ENCODE peak calls at places on chromosomes 1 and 21, in six cellular contexts. W, O, N, Y, I and S are unnamed samples.

GRCh38 chr1:9128520-9129371 is at the start of gene GPR157:
- DNase-seq in W (peak), O (peak), N (no peak), Y (peak), I (peak), S (peak)

GRCh38 chr21:36699026-36699545 is at the start of gene SIM2:
- DNase-seq in W (no peak), O (no peak), N (no peak), Y (no peak), I (no peak), S (no peak)

GRCh38 chr1:33711511-33711910 is 152.4 kb upstream of the HMGB4 start:
- DNase-seq in W (no peak), O (no peak), N (no peak), Y (no peak), I (no peak), S (no peak)

GRCh38 chr1:164320780-164321683 is 238.0 kb upstream of the PBX1 start:
- DNase-seq in W (peak), O (peak), N (no peak), Y (peak), I (no peak), S (no peak)

GRCh38 chr1:167683641-167684502 is 37.9 kb upstream of the MPZL1 start:
- DNase-seq in W (no peak), O (no peak), N (no peak), Y (peak), I (no peak), S (no peak)

GRCh38 chr1:109498161-109498801 is 4.4 kb downstream of the CYB561D1 start:
- DNase-seq in W (no peak), O (peak), N (no peak), Y (peak), I (no peak), S (no peak)

GRCh38 chr1:81135524-81135923 is 665.2 kb upstream of the ADGRL2 start:
- DNase-seq in W (no peak), O (no peak), N (no peak), Y (no peak), I (no peak), S (no peak)

GRCh38 chr1:64920936-64921589 is 45.3 kb downstream of the JAK1 start:
- DNase-seq in W (no peak), O (no peak), N (no peak), Y (peak), I (no peak), S (no peak)

GRCh38 chr1:69929278-69930057 is 275.9 kb downstream of the LRRC40 start:
- DNase-seq in W (no peak), O (no peak), N (no peak), Y (peak), I (no peak), S (no peak)

GRCh38 chr1:58204284-58204683 is 342.2 kb downstream of the OMA1 start:
- DNase-seq in W (no peak), O (no peak), N (no peak), Y (no peak), I (no peak), S (no peak)

GRCh38 chr1:94926365-94926914 is 470 bp downstream of the CNN3 start:
- DNase-seq in W (peak), O (peak), N (no peak), Y (peak), I (peak), S (no peak)

GRCh38 chr1:111735321-111735720 is 3.9 kb downstream of the INKA2 start:
- DNase-seq in W (no peak), O (no peak), N (no peak), Y (peak), I (no peak), S (no peak)

GRCh38 chr1:101929343-101929742 is 67.4 kb downstream of the OLFM3 start:
- DNase-seq in W (no peak), O (no peak), N (no peak), Y (no peak), I (no peak), S (no peak)

GRCh38 chr1:80143361-80143760 is 1136.8 kb upstream of the ADGRL4 start:
- DNase-seq in W (no peak), O (no peak), N (no peak), Y (no peak), I (no peak), S (no peak)

GRCh38 chr1:224626042-224626441 is 9.9 kb downstream of the CNIH3 start:
- DNase-seq in W (no peak), O (no peak), N (peak), Y (peak), I (no peak), S (no peak)

GRCh38 chr1:58577676-58578073 is 623 bp upstream of the TACSTD2 start:
- DNase-seq in W (no peak), O (no peak), N (no peak), Y (no peak), I (no peak), S (no peak)

GRCh38 chr1:175845371-175845770 is 102.0 kb upstream of the TNR start:
- DNase-seq in W (no peak), O (no peak), N (no peak), Y (no peak), I (no peak), S (no peak)

GRCh38 chr1:220884981-220885918 is 6.0 kb downstream of the HLX start:
- DNase-seq in W (no peak), O (no peak), N (no peak), Y (no peak), I (no peak), S (no peak)

GRCh38 chr1:220881918-220882891 is 3.0 kb downstream of the HLX start:
- DNase-seq in W (no peak), O (no peak), N (no peak), Y (peak), I (no peak), S (no peak)

GRCh38 chr1:220886470-220887201 is 7.4 kb downstream of the HLX start:
- DNase-seq in W (no peak), O (no peak), N (no peak), Y (no peak), I (no peak), S (no peak)

GRCh38 chr1:220885971-220886370 is 6.7 kb downstream of the HLX start:
- DNase-seq in W (no peak), O (no peak), N (no peak), Y (no peak), I (no peak), S (no peak)

GRCh38 chr1:220884109-220884980 is 5.1 kb downstream of the HLX start:
- DNase-seq in W (no peak), O (no peak), N (no peak), Y (no peak), I (no peak), S (no peak)
- TF ChIP-seq CTCF in W (no peak), O (no peak), N (no peak), Y (no peak), I (no peak), S (no peak)

GRCh38 chr1:77143529-77144121 is 75.6 kb downstream of the PIGK start:
- DNase-seq in W (no peak), O (no peak), N (no peak), Y (peak), I (no peak), S (no peak)
- TF ChIP-seq CTCF in W (peak), O (no peak), N (no peak), Y (no peak), I (peak), S (no peak)

GRCh38 chr1:93344886-93345632 is 648 bp upstream of the DR1 start:
- DNase-seq in W (no peak), O (no peak), N (no peak), Y (no peak), I (no peak), S (no peak)
- TF ChIP-seq CTCF in W (no peak), O (no peak), N (no peak), Y (no peak), I (no peak), S (no peak)

GRCh38 chr21:23014021-23014420 is 2015.8 kb downstream of the NCAM2 start:
- DNase-seq in W (no peak), O (no peak), N (no peak), Y (no peak), I (no peak), S (no peak)

GRCh38 chr21:23021481-23021880 is 2023.3 kb downstream of the NCAM2 start:
- DNase-seq in W (no peak), O (no peak), N (no peak), Y (no peak), I (no peak), S (no peak)

GRCh38 chr21:23017989-23018388 is 2019.8 kb downstream of the NCAM2 start:
- DNase-seq in W (no peak), O (no peak), N (no peak), Y (no peak), I (no peak), S (no peak)

GRCh38 chr21:23020969-23021368 is 2022.8 kb downstream of the NCAM2 start:
- DNase-seq in W (no peak), O (no peak), N (no peak), Y (no peak), I (no peak), S (no peak)

GRCh38 chr21:23016617-23017016 is 2018.4 kb downstream of the NCAM2 start:
- DNase-seq in W (no peak), O (no peak), N (no peak), Y (no peak), I (no peak), S (no peak)
- TF ChIP-seq CTCF in W (no peak), O (no peak), N (no peak), Y (no peak), I (no peak), S (no peak)

GRCh38 chr21:33686386-33686785 is 44.1 kb downstream of the ITSN1 start:
- DNase-seq in W (no peak), O (no peak), N (no peak), Y (no peak), I (no peak), S (no peak)

GRCh38 chr21:33687634-33688033 is 45.3 kb downstream of the ITSN1 start:
- DNase-seq in W (no peak), O (no peak), N (no peak), Y (no peak), I (no peak), S (no peak)

GRCh38 chr21:33691945-33692594 is 49.8 kb downstream of the ITSN1 start:
- DNase-seq in W (no peak), O (no peak), N (no peak), Y (no peak), I (no peak), S (no peak)

GRCh38 chr21:33688343-33688742 is 46.0 kb downstream of the ITSN1 start:
- DNase-seq in W (no peak), O (no peak), N (no peak), Y (peak), I (no peak), S (no peak)

GRCh38 chr21:33690874-33691273 is 48.6 kb downstream of the ITSN1 start:
- DNase-seq in W (no peak), O (no peak), N (no peak), Y (no peak), I (no peak), S (no peak)
- TF ChIP-seq CTCF in W (no peak), O (no peak), N (no peak), Y (no peak), I (no peak), S (no peak)

GRCh38 chr1:155967410-155968400 is 10.6 kb downstream of the ARHGEF2 start:
- DNase-seq in W (no peak), O (no peak), N (no peak), Y (no peak), I (no peak), S (no peak)

GRCh38 chr1:155964193-155964592 is 14.2 kb downstream of the ARHGEF2 start:
- DNase-seq in W (no peak), O (no peak), N (no peak), Y (no peak), I (no peak), S (no peak)

GRCh38 chr1:155968670-155969069 is 9.7 kb downstream of the ARHGEF2 start:
- DNase-seq in W (no peak), O (peak), N (no peak), Y (peak), I (no peak), S (no peak)

GRCh38 chr1:155966750-155967149 is 11.6 kb downstream of the ARHGEF2 start:
- DNase-seq in W (no peak), O (no peak), N (no peak), Y (no peak), I (no peak), S (no peak)

GRCh38 chr1:155966135-155966534 is 12.2 kb downstream of the ARHGEF2 start:
- DNase-seq in W (no peak), O (no peak), N (no peak), Y (no peak), I (no peak), S (no peak)
- TF ChIP-seq CTCF in W (no peak), O (no peak), N (no peak), Y (no peak), I (no peak), S (no peak)

DNA sequence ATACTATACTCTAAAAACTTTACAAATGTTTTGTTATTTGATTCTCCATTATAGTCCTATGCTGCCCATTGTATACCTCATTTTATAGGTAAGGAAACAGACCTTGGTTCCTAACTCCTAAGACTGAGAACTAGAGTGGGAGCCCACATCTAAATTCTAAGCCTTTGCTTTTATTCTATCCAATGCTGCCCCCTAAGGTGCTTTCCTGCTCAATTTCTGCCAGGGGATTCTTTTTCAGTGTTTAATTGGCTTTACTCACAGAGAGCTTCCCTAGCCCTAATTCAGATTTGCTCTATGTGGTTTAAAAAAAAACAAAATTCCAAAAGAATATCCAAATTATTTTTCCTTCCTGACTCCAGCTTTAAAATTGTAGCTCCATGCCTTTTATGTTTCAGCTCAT is 64.5 kb downstream of the KIF14 start:
- DNase-seq in W (no peak), O (no peak), N (no peak), Y (no peak), I (no peak), S (no peak)
- TF ChIP-seq CTCF in W (no peak), O (no peak), N (no peak), Y (no peak), I (no peak), S (no peak)

GRCh38 chr1:1255627-1256026 is 9.1 kb upstream of the C1QTNF12 start:
- DNase-seq in W (no peak), O (no peak), N (no peak), Y (no peak), I (no peak), S (no peak)
- TF ChIP-seq CTCF in W (no peak), O (no peak), N (no peak), Y (no peak), I (no peak), S (no peak)

GRCh38 chr1:217048104-217048707 is 325.0 kb upstream of the ESRRG start:
- DNase-seq in W (no peak), O (no peak), N (no peak), Y (no peak), I (no peak), S (no peak)
- TF ChIP-seq CTCF in W (no peak), O (no peak), N (no peak), Y (no peak), I (no peak), S (no peak)